ENCODE peak calls at places on chromosomes 16 and 17, in six cellular contexts. U is transverse colon; R is CD4-positive, alpha-beta memory T cell; O is heart left ventricle; W is A549; G is CD8-positive, alpha-beta memory T cell. D is an unnamed sample. For H3K4me1, the result is how much of the 10 kb centered on the place peaks cover.

GRCh38 chr16:68704232-68704867 is 32.7 kb upstream of the CDH1 start:
- DNase-seq in G (peak), O (peak), R (peak), W (peak), U (peak), D (peak)

GRCh38 chr16:681746-682427 is 1.7 kb downstream of the STUB1 start:
- DNase-seq in O (no peak), W (no peak), U (no peak), R (no peak), G (no peak), D (no peak)

GRCh38 chr16:86356804-86357203 is 153.5 kb upstream of the FOXF1 start:
- DNase-seq in G (no peak), U (no peak), W (no peak), O (no peak), R (no peak), D (no peak)

GRCh38 chr17:65885484-65885883 is 306.4 kb downstream of the CEP112 start:
- DNase-seq in U (no peak), G (no peak), O (no peak), R (no peak), W (no peak), D (no peak)

GRCh38 chr17:79444226-79444625 is 166.6 kb downstream of the RBFOX3 start:
- DNase-seq in G (no peak), R (no peak), W (no peak), U (no peak), O (no peak), D (no peak)

GRCh38 chr16:2339521-2340484 is 725 bp downstream of the ABCA3 start:
- DNase-seq in W (peak), U (peak), G (peak), O (peak), R (peak), D (peak)

GRCh38 chr16:56269824-56270684 is 78.8 kb downstream of the GNAO1 start:
- DNase-seq in W (no peak), O (peak), U (peak), R (no peak), G (no peak), D (peak)

GRCh38 chr17:16407911-16408588 is 7.3 kb upstream of the TRPV2 start:
- DNase-seq in R (no peak), G (no peak), W (no peak), U (peak), O (peak), D (peak)

GRCh38 chr17:66687570-66688284 is 147.2 kb upstream of the CACNG5 start:
- DNase-seq in R (no peak), O (no peak), W (no peak), U (peak), G (no peak), D (peak)

GRCh38 chr17:64060331-64060730 is 39.9 kb upstream of the ICAM2 start:
- DNase-seq in O (no peak), G (no peak), W (no peak), R (no peak), U (no peak), D (peak)

GRCh38 chr17:33015716-33016346 is 24.2 kb downstream of the SPACA3 start:
- DNase-seq in G (no peak), W (no peak), O (no peak), U (no peak), R (no peak), D (no peak)

GRCh38 chr16:79316004-79316458 is 284.5 kb downstream of the MAF start:
- DNase-seq in G (no peak), R (no peak), W (no peak), U (no peak), O (no peak), D (no peak)

GRCh38 chr17:66491665-66492064 is 189.3 kb downstream of the PRKCA start:
- DNase-seq in U (no peak), W (no peak), G (no peak), R (no peak), O (no peak), D (no peak)

GRCh38 chr17:71765437-71765836 is 355.4 kb upstream of the SOX9 start:
- DNase-seq in R (no peak), U (peak), W (no peak), G (no peak), O (no peak), D (peak)

GRCh38 chr17:59001158-59001814 is 105.4 kb downstream of the TRIM37 start:
- DNase-seq in G (peak), R (peak), W (no peak), O (peak), U (peak), D (peak)

GRCh38 chr16:69554495-69554894 is 11.3 kb upstream of the NFAT5 start:
- DNase-seq in O (no peak), W (no peak), U (no peak), G (no peak), R (no peak), D (no peak)

GRCh38 chr16:72787519-72788268 is 260.2 kb downstream of the ZFHX3 start:
- DNase-seq in O (peak), U (peak), W (no peak), R (peak), G (peak), D (peak)

GRCh38 chr17:2945299-2945698 is 118.1 kb downstream of the OR1D5 start:
- DNase-seq in U (no peak), G (peak), W (no peak), O (no peak), R (no peak), D (no peak)

GRCh38 chr17:44362964-44363612 is 565 bp downstream of the FAM171A2 start:
- DNase-seq in W (peak), U (no peak), G (no peak), R (no peak), O (no peak), D (no peak)

GRCh38 chr16:53041196-53041977 is 11.3 kb downstream of the CHD9NB start:
- DNase-seq in W (no peak), R (no peak), O (peak), G (no peak), U (peak), D (no peak)

GRCh38 chr17:42323268-42323773 is 35.0 kb downstream of the STAT5A start:
- DNase-seq in W (no peak), O (no peak), R (no peak), U (no peak), G (no peak), D (no peak)

GRCh38 chr16:2749476-2749875 is 3.0 kb upstream of the SRRM2 start:
- DNase-seq in O (no peak), R (no peak), G (no peak), W (no peak), U (no peak), D (no peak)

GRCh38 chr17:12664252-12664651 is 1.4 kb upstream of the MYOCD start:
- DNase-seq in U (no peak), O (no peak), W (no peak), R (no peak), G (no peak), D (no peak)

GRCh38 chr17:660453-660852 is 54.2 kb downstream of the VPS53 start:
- DNase-seq in R (no peak), O (no peak), U (no peak), G (no peak), W (no peak), D (no peak)

GRCh38 chr17:37294888-37295287 is 80.9 kb upstream of the C17orf78 start:
- DNase-seq in O (no peak), R (no peak), U (no peak), G (no peak), W (no peak), D (no peak)

GRCh38 chr17:57855391-57856035 is 5.7 kb upstream of the MRPS23 start:
- DNase-seq in R (no peak), W (no peak), U (no peak), O (no peak), G (no peak), D (no peak)

DNA sequence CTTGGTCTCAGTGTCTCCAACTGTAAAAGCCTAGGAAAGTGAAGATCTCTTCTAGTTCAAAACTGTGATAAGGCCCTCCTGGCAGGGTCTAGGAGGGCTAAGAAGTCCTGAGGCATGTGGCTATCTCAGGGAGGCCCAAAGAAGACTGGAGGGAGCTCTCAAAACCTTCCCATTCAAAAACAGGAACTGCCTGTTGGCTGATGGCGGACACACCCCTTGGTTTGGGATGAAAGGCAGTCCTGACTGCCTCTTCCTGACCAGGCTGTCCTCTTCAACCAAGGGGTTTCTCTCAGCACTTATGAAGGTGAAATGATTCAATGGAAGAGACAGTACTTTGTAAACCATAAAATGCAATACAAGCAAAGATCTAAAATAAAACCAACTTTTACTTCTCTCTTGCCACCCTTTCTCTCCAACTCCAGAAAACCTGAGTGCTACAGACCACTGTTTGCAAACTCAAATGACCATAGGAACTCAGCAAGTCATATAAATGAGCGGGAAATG is 4.7 kb downstream of the ZNF764 start:
- DNase-seq in U (no peak), G (no peak), W (no peak), R (no peak), O (no peak), D (no peak)
- H3K4me1 ChIP-seq in U (under half), G (under half), W (under half), R (half or more), O (under half), D (under half)

DNA sequence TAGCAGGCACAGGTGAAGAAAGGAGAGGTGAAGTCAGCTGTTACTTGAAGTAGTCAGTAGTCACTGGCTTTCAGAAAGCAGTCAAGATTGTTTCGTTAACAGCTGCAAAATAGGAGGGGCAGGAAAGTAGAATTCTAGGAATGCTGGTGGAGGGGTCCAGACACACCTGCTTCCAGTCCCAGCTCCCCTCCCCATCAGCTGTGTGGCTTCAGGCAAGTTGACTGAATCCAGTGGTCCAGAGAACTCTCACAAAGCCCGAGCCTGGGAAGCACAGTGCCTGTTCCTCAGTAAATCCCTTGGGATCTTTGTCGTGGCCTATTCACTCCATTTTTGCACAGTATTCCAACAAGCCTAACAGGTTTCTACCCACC is 4.6 kb upstream of the SOCS1 start:
- DNase-seq in O (no peak), U (no peak), R (no peak), W (no peak), G (no peak), D (no peak)
- H3K4me1 ChIP-seq in O (under half), U (half or more), R (under half), W (under half), G (under half), D (under half)

DNA sequence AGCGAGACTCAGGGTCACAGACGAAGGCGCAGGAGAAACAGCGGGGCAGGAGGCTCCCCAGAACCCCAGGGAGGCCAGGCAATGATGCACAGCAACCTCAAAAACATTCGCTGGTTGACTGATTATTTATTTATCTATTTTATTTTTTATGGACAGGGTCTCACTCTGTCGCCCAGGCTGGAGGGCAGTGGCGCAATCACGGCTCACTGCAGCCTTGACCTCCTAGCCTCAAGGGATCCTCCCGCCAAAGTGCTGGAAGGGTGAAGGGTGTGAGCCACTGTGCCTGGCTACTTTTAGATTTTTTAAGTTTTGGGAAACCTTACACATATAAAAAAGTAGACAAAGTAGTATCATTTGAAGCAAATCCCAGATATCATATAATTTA is 83.5 kb downstream of the ZNF778 start:
- DNase-seq in R (no peak), W (no peak), O (no peak), U (no peak), G (no peak), D (no peak)
- H3K4me1 ChIP-seq in R (under half), W (half or more), O (under half), U (under half), G (under half), D (under half)

GRCh38 chr17:14302421-14303099 is 1.7 kb downstream of the HS3ST3B1 start:
- DNase-seq in U (peak), O (peak), R (peak), W (peak), G (peak), D (peak)
- H3K4me1 ChIP-seq in U (half or more), O (under half), R (half or more), W (under half), G (half or more), D (under half)

GRCh38 chr16:35149550-35149949 is 1690.1 kb downstream of the TP53TG3F start:
- DNase-seq in R (no peak), U (no peak), W (no peak), O (no peak), G (no peak), D (no peak)

GRCh38 chr16:35152067-35152627 is 1692.7 kb downstream of the TP53TG3F start:
- DNase-seq in R (no peak), W (no peak), O (no peak), G (no peak), U (no peak), D (no peak)

GRCh38 chr16:35148748-35149147 is 1689.3 kb downstream of the TP53TG3F start:
- DNase-seq in O (no peak), W (no peak), U (no peak), G (no peak), R (no peak), D (no peak)

GRCh38 chr16:35150805-35151312 is 1691.4 kb downstream of the TP53TG3F start:
- DNase-seq in W (no peak), U (no peak), R (no peak), O (no peak), G (no peak), D (no peak)

DNA sequence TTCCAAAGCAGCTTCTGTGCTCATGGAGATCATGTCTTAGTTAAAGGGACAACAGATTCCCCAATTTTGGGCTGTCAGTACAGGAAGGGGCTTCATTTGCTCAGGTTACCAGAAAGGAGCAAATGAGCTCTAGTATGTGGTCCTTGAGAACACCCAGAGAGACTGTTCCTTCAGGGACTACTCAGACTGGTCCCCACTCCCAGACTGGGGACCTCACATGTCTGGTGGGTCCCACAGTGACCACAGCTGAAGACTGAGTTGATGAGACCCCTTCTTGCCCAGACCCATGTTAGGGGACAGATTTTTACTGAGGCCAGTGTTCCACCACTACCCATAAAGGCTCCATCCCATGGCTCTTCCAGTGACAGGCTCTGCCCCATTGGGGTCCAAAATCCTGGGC is 1695.2 kb downstream of the TP53TG3F start:
- DNase-seq in R (no peak), W (no peak), G (no peak), U (no peak), O (no peak), D (no peak)
- H3K4me1 ChIP-seq in R (under half), W (under half), G (under half), U (under half), O (under half), D (under half)

DNA sequence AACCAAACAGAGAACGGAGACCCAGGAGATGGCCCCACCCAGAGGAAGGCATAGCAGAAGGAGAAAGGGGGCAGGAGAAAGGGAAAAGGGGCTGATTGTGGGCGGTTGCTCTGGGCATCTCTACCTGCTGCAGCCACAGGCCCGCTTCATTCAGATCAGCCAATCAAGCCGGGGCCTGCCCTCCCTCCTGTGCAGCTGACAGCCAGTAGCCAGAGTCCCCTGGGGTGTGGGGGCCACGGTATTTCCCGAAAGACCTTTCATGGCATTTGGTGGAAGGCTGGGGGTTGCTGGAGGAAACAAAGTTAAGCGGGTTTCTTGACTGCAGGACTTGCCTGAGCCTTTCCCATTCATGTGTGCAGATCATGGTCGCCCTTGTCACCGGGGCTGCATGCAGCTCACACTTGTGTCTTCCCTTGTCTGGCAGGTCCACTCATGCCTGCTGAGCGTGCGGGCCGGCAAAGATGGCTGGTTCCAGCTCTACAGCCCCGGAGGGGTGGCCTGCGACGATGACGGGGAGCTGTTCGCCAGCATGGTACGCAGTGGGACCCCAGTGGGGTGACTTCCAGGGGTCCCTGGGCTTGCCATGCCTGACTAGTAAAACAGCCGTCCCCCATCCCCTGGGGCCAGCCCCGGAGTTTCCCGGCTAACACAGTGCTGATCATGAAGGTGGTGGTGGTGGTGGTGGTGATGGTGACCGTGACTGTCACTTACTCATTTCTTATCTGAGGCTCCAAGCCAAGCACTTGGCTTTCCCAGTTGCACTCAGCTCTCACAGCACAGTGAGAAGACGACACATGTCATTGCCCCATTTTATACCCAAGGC is 82.7 kb upstream of the PLCG2 start:
- DNase-seq in O (no peak), G (no peak), U (no peak), W (no peak), R (no peak), D (no peak)
- H3K4me1 ChIP-seq in O (under half), G (under half), U (under half), W (under half), R (under half), D (under half)

D was measured in small intestine.